ENCODE peak calls at places on chromosome 10, in ten cellular contexts. One of them, this sample, is unnamed.

GRCh38 chr10:112728997-112729396 is 221.1 kb upstream of the TCF7L2 start:
- ATAC-seq in GM23338: no peak
- ATAC-seq in heart left ventricle: no peak
- ATAC-seq in right lobe of liver: peak; percentile 74
- ATAC-seq in left lung: no peak
- ATAC-seq in DND-41: no peak
- ATAC-seq in psoas muscle: no peak
- ATAC-seq in pancreas: peak; percentile 90
- ATAC-seq in RWPE2: no peak
- ATAC-seq in heart right ventricle: no peak
- ATAC-seq in this sample: no peak

GRCh38 chr10:11018830-11019692 is 1.4 kb downstream of the CELF2 start:
- ATAC-seq in GM23338: no peak
- ATAC-seq in heart left ventricle: no peak
- ATAC-seq in right lobe of liver: no peak
- ATAC-seq in left lung: peak; percentile 30
- ATAC-seq in DND-41: no peak
- ATAC-seq in psoas muscle: no peak
- ATAC-seq in pancreas: no peak
- ATAC-seq in RWPE2: no peak
- ATAC-seq in heart right ventricle: no peak
- ATAC-seq in this sample: no peak

GRCh38 chr10:4685904-4686643 is 139.9 kb upstream of the AKR1E2 start:
- ATAC-seq in GM23338: no peak
- ATAC-seq in heart left ventricle: no peak
- ATAC-seq in right lobe of liver: no peak
- ATAC-seq in left lung: no peak
- ATAC-seq in DND-41: no peak
- ATAC-seq in psoas muscle: no peak
- ATAC-seq in pancreas: no peak
- ATAC-seq in RWPE2: peak; percentile 6
- ATAC-seq in heart right ventricle: no peak
- ATAC-seq in this sample: no peak

GRCh38 chr10:26413375-26413774 is 24.8 kb upstream of the APBB1IP start:
- ATAC-seq in GM23338: no peak
- ATAC-seq in heart left ventricle: no peak
- ATAC-seq in right lobe of liver: no peak
- ATAC-seq in left lung: no peak
- ATAC-seq in DND-41: no peak
- ATAC-seq in psoas muscle: no peak
- ATAC-seq in pancreas: no peak
- ATAC-seq in RWPE2: no peak
- ATAC-seq in heart right ventricle: no peak
- ATAC-seq in this sample: no peak

GRCh38 chr10:3749597-3750351 is 35.2 kb downstream of the KLF6 start:
- ATAC-seq in GM23338: no peak
- ATAC-seq in heart left ventricle: peak; percentile 77
- ATAC-seq in right lobe of liver: peak; percentile 3
- ATAC-seq in left lung: peak; percentile 63
- ATAC-seq in DND-41: no peak
- ATAC-seq in psoas muscle: peak; percentile 91
- ATAC-seq in pancreas: peak; percentile 33
- ATAC-seq in RWPE2: peak; percentile 82
- ATAC-seq in heart right ventricle: peak; percentile 81
- ATAC-seq in this sample: peak; percentile 87

GRCh38 chr10:3755440-3756359 is 29.3 kb downstream of the KLF6 start:
- ATAC-seq in GM23338: no peak
- ATAC-seq in heart left ventricle: peak; percentile 91
- ATAC-seq in right lobe of liver: peak; percentile 23
- ATAC-seq in left lung: peak; percentile 34
- ATAC-seq in DND-41: no peak
- ATAC-seq in psoas muscle: peak; percentile 53
- ATAC-seq in pancreas: peak; percentile 17
- ATAC-seq in RWPE2: no peak
- ATAC-seq in heart right ventricle: peak; percentile 90
- ATAC-seq in this sample: peak; percentile 42

GRCh38 chr10:96053985-96054384 is 10.6 kb downstream of the CCNJ start:
- ATAC-seq in GM23338: no peak
- ATAC-seq in heart left ventricle: no peak
- ATAC-seq in right lobe of liver: peak; percentile 68
- ATAC-seq in left lung: no peak
- ATAC-seq in DND-41: no peak
- ATAC-seq in psoas muscle: no peak
- ATAC-seq in pancreas: no peak
- ATAC-seq in RWPE2: no peak
- ATAC-seq in heart right ventricle: no peak
- ATAC-seq in this sample: no peak

GRCh38 chr10:27240891-27241639 is 468 bp upstream of the ACBD5 start:
- ATAC-seq in GM23338: peak; percentile 20
- ATAC-seq in heart left ventricle: no peak
- ATAC-seq in right lobe of liver: peak; percentile 3
- ATAC-seq in left lung: peak; percentile 21
- ATAC-seq in DND-41: peak; percentile 20
- ATAC-seq in psoas muscle: peak; percentile 11
- ATAC-seq in pancreas: peak; percentile 18
- ATAC-seq in RWPE2: peak; percentile 2
- ATAC-seq in heart right ventricle: peak; percentile 3
- ATAC-seq in this sample: peak; percentile 1

GRCh38 chr10:824497-824896 is 107.0 kb downstream of the LARP4B start:
- ATAC-seq in GM23338: no peak
- ATAC-seq in heart left ventricle: no peak
- ATAC-seq in right lobe of liver: no peak
- ATAC-seq in left lung: peak; percentile 6
- ATAC-seq in DND-41: no peak
- ATAC-seq in psoas muscle: no peak
- ATAC-seq in pancreas: peak; percentile 42
- ATAC-seq in RWPE2: no peak
- ATAC-seq in heart right ventricle: no peak
- ATAC-seq in this sample: no peak

GRCh38 chr10:133590970-133591359 is 25.6 kb upstream of the SYCE1 start:
- ATAC-seq in GM23338: no peak
- ATAC-seq in heart left ventricle: no peak
- ATAC-seq in right lobe of liver: no peak
- ATAC-seq in left lung: no peak
- ATAC-seq in DND-41: no peak
- ATAC-seq in psoas muscle: no peak
- ATAC-seq in pancreas: no peak
- ATAC-seq in RWPE2: no peak
- ATAC-seq in heart right ventricle: no peak
- ATAC-seq in this sample: no peak

GRCh38 chr10:80714566-80714965 is 176.9 kb downstream of the SH2D4B start:
- ATAC-seq in GM23338: no peak
- ATAC-seq in heart left ventricle: no peak
- ATAC-seq in right lobe of liver: no peak
- ATAC-seq in left lung: no peak
- ATAC-seq in DND-41: no peak
- ATAC-seq in psoas muscle: no peak
- ATAC-seq in pancreas: no peak
- ATAC-seq in RWPE2: no peak
- ATAC-seq in heart right ventricle: no peak
- ATAC-seq in this sample: no peak

GRCh38 chr10:8365935-8366911 is 311.7 kb downstream of the GATA3 start:
- ATAC-seq in GM23338: no peak
- ATAC-seq in heart left ventricle: peak; percentile 46
- ATAC-seq in right lobe of liver: no peak
- ATAC-seq in left lung: no peak
- ATAC-seq in DND-41: peak; percentile 85
- ATAC-seq in psoas muscle: no peak
- ATAC-seq in pancreas: peak; percentile 59
- ATAC-seq in RWPE2: peak; percentile 92
- ATAC-seq in heart right ventricle: peak; percentile 88
- ATAC-seq in this sample: no peak

GRCh38 chr10:27558612-27559020 is 54.5 kb downstream of the RAB18 start:
- ATAC-seq in GM23338: peak; percentile 71
- ATAC-seq in heart left ventricle: peak; percentile 71
- ATAC-seq in right lobe of liver: peak; percentile 93
- ATAC-seq in left lung: peak; percentile 95
- ATAC-seq in DND-41: peak; percentile 68
- ATAC-seq in psoas muscle: peak; percentile 81
- ATAC-seq in pancreas: peak; percentile 97
- ATAC-seq in RWPE2: peak; percentile 78
- ATAC-seq in heart right ventricle: peak; percentile 86
- ATAC-seq in this sample: peak; percentile 68

GRCh38 chr10:23005150-23005549 is 77.3 kb downstream of the ARMC3 start:
- ATAC-seq in GM23338: no peak
- ATAC-seq in heart left ventricle: no peak
- ATAC-seq in right lobe of liver: no peak
- ATAC-seq in left lung: no peak
- ATAC-seq in DND-41: no peak
- ATAC-seq in psoas muscle: no peak
- ATAC-seq in pancreas: no peak
- ATAC-seq in RWPE2: no peak
- ATAC-seq in heart right ventricle: no peak
- ATAC-seq in this sample: no peak

GRCh38 chr10:86334515-86335085 is 32.0 kb downstream of the GRID1 start:
- ATAC-seq in GM23338: peak; percentile 94
- ATAC-seq in heart left ventricle: no peak
- ATAC-seq in right lobe of liver: no peak
- ATAC-seq in left lung: peak; percentile 83
- ATAC-seq in DND-41: no peak
- ATAC-seq in psoas muscle: no peak
- ATAC-seq in pancreas: no peak
- ATAC-seq in RWPE2: peak; percentile 45
- ATAC-seq in heart right ventricle: no peak
- ATAC-seq in this sample: no peak

GRCh38 chr10:100157140-100157539 is 28.7 kb downstream of the ERLIN1 start:
- ATAC-seq in GM23338: no peak
- ATAC-seq in heart left ventricle: no peak
- ATAC-seq in right lobe of liver: no peak
- ATAC-seq in left lung: no peak
- ATAC-seq in DND-41: no peak
- ATAC-seq in psoas muscle: no peak
- ATAC-seq in pancreas: no peak
- ATAC-seq in RWPE2: peak; percentile 67
- ATAC-seq in heart right ventricle: no peak
- ATAC-seq in this sample: no peak
- H3K36me3 ChIP-seq in GM23338: peaks cover 10% of the 10 kb centered on the region
- H3K36me3 ChIP-seq in heart left ventricle: peaks cover 72% of the 10 kb centered on the region
- H3K36me3 ChIP-seq in right lobe of liver: peaks cover 47% of the 10 kb centered on the region
- H3K36me3 ChIP-seq in left lung: peaks cover 74% of the 10 kb centered on the region
- H3K36me3 ChIP-seq in DND-41: peaks cover 81% of the 10 kb centered on the region
- H3K36me3 ChIP-seq in psoas muscle: peaks cover 74% of the 10 kb centered on the region
- H3K36me3 ChIP-seq in pancreas: peaks cover 15% of the 10 kb centered on the region
- H3K36me3 ChIP-seq in RWPE2: peaks cover 73% of the 10 kb centered on the region
- H3K36me3 ChIP-seq in heart right ventricle: peaks cover 75% of the 10 kb centered on the region
- H3K36me3 ChIP-seq in this sample: no peaks in the 10 kb centered on the region

DNA sequence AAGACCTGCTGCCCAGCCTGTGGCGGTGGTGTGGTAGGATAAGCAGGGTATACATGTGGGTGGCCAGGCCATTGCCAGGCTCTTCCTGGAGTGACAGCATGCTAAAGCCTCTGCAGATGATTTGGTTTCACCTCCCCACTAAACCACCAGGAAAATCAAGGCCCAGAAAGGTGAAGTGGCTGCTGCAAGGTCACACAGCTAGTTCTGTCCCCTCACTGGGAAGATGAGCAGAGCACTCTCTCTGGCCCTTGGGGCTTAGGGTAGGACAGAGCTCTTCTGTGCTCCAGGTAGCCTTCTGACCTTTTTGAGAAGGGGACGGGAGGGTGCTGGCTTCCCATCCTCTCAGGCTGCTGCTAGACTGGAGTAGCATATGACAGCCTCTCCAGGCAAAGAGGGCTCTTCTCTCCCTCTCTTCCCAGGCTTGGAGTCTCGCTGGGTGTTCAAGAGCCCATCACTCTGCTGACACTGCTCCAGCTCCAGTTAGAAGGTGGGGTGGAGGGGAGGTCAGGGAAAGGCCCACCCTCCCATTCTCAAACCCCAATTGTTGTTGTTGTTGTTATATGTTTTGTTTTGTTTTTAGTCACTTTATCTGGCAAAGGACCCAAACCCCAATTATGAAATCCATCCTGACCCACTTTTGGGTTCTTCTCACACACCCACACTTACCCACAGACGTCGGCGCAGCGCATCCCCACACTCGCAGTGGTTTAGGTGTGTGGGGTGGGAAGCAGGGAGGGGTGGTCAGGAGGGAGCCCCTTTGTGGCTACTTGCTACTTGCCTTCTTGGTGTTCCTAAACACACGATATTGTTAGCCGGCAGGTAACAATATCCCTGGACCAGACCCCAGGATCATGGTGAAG is 4.9 kb downstream of the SPOCK2 start:
- ATAC-seq in GM23338: no peak
- ATAC-seq in heart left ventricle: no peak
- ATAC-seq in right lobe of liver: no peak
- ATAC-seq in left lung: no peak
- ATAC-seq in DND-41: no peak
- ATAC-seq in psoas muscle: no peak
- ATAC-seq in pancreas: no peak
- ATAC-seq in RWPE2: no peak
- ATAC-seq in heart right ventricle: no peak
- ATAC-seq in this sample: no peak
- H3K27ac ChIP-seq in GM23338: no peak overlapping the region
- H3K27ac ChIP-seq in heart left ventricle: no peak overlapping the region
- H3K27ac ChIP-seq in right lobe of liver: no peak overlapping the region
- H3K27ac ChIP-seq in left lung: no peak overlapping the region
- H3K27ac ChIP-seq in DND-41: no peak overlapping the region
- H3K27ac ChIP-seq in psoas muscle: no peak overlapping the region
- H3K27ac ChIP-seq in pancreas: no peak overlapping the region
- H3K27ac ChIP-seq in RWPE2: no peak overlapping the region
- H3K27ac ChIP-seq in heart right ventricle: no peak overlapping the region
- H3K27ac ChIP-seq in this sample: no peak overlapping the region

GRCh38 chr10:20582041-20582440 is 315.1 kb downstream of the NEBL start:
- ATAC-seq in GM23338: no peak
- ATAC-seq in heart left ventricle: no peak
- ATAC-seq in right lobe of liver: no peak
- ATAC-seq in left lung: no peak
- ATAC-seq in DND-41: no peak
- ATAC-seq in psoas muscle: no peak
- ATAC-seq in pancreas: no peak
- ATAC-seq in RWPE2: no peak
- ATAC-seq in heart right ventricle: no peak
- ATAC-seq in this sample: no peak
- TF ChIP-seq CTCF in GM23338: no peak
- TF ChIP-seq CTCF in heart left ventricle: no peak
- TF ChIP-seq CTCF in right lobe of liver: no peak
- TF ChIP-seq CTCF in left lung: no peak
- TF ChIP-seq CTCF in DND-41: no peak
- TF ChIP-seq CTCF in psoas muscle: no peak
- TF ChIP-seq CTCF in pancreas: no peak
- TF ChIP-seq CTCF in RWPE2: no peak
- TF ChIP-seq CTCF in heart right ventricle: no peak
- TF ChIP-seq CTCF in this sample: no peak

DNA sequence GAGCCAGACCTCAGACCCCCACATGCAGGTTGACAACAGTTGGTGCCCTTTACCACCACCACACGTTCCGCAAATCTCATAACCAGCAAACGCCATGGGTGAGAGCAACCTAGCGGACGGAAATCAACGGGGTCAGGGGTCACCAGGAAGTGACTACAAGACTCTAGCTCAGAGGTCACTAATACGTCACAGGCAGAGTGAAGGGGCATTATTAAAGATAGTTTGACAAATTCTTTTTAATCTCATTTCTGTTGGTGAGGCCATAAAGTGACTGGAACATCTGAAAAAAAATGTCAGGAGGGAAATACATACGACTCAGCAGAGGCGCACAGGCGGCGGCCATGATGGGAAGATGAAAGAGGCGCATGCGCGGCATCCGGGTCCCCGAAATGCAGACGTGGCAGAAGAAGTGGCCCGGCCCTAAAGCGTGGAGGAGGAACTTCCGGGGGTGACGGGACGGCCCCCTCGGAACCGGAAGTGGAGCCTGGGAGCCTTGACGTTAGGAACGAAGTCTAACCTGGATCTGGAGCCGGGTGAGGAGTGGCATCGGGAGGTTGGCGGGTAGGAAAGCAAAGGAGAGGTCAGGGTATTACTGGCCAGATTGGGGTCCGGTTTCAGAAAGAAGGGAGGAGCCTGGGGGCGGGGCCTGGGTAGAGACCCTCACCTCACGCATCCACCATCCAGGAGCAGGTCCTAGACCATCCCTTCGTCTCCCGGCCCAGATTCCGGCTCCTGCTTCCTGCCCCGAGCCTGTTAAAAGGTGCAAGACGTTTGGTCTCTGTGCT is at the start of gene SEC24C:
- ATAC-seq in GM23338: peak; percentile 87
- ATAC-seq in heart left ventricle: peak; percentile 96
- ATAC-seq in right lobe of liver: peak; percentile 98
- ATAC-seq in left lung: peak; percentile 91
- ATAC-seq in DND-41: peak; percentile 90
- ATAC-seq in psoas muscle: peak; percentile 95
- ATAC-seq in pancreas: peak; percentile 96
- ATAC-seq in RWPE2: peak; percentile 78
- ATAC-seq in heart right ventricle: peak; percentile 97
- ATAC-seq in this sample: peak; percentile 97
- H3K36me3 ChIP-seq in GM23338: peaks cover 4% of the 10 kb centered on the region
- H3K36me3 ChIP-seq in heart left ventricle: peaks cover 39% of the 10 kb centered on the region
- H3K36me3 ChIP-seq in right lobe of liver: peaks cover 24% of the 10 kb centered on the region
- H3K36me3 ChIP-seq in left lung: peaks cover 30% of the 10 kb centered on the region
- H3K36me3 ChIP-seq in DND-41: peaks cover 22% of the 10 kb centered on the region
- H3K36me3 ChIP-seq in psoas muscle: peaks cover 31% of the 10 kb centered on the region
- H3K36me3 ChIP-seq in pancreas: peaks cover 19% of the 10 kb centered on the region
- H3K36me3 ChIP-seq in RWPE2: peaks cover 39% of the 10 kb centered on the region
- H3K36me3 ChIP-seq in heart right ventricle: peaks cover 49% of the 10 kb centered on the region
- H3K36me3 ChIP-seq in this sample: peaks cover 44% of the 10 kb centered on the region